ENCODE peak calls at places on chromosomes 12 and 14, in seven cellular contexts. L, E, B, K, X, Q and R are unnamed samples.

GRCh38 chr12:29695026-29695425 is 88.7 kb downstream of the TMTC1 start:
- DNase-seq in L (no peak), E (no peak), B (no peak), K (no peak), X (peak; percentile 28), Q (no peak), R (no peak)

GRCh38 chr12:26121323-26121740 is 3.5 kb downstream of the BHLHE41 start:
- DNase-seq in L (no peak), E (no peak), B (no peak), K (no peak), X (no peak), Q (no peak), R (no peak)

GRCh38 chr12:65631621-65632111 is 192.6 kb upstream of the HMGA2 start:
- DNase-seq in L (peak; percentile 99), E (no peak), B (peak; percentile 100), K (no peak), X (peak; percentile 100), Q (no peak), R (no peak)

GRCh38 chr12:85156569-85156968 is 120.4 kb downstream of the LRRIQ1 start:
- DNase-seq in L (peak; percentile 30), E (no peak), B (no peak), K (peak; percentile 37), X (no peak), Q (no peak), R (no peak)

GRCh38 chr14:76514599-76514998 is 138.7 kb downstream of the ESRRB start:
- DNase-seq in L (no peak), E (no peak), B (no peak), K (no peak), X (peak; percentile 3), Q (no peak), R (no peak)

GRCh38 chr12:81347404-81347803 is 269.5 kb downstream of the ACSS3 start:
- DNase-seq in L (no peak), E (no peak), B (no peak), K (no peak), X (no peak), Q (no peak), R (no peak)

GRCh38 chr12:46266869-46267617 is 1.8 kb downstream of the SLC38A1 start:
- DNase-seq in L (peak; percentile 85), E (no peak), B (peak; percentile 77), K (peak; percentile 5), X (peak; percentile 57), Q (peak; percentile 75), R (peak; percentile 17)

GRCh38 chr14:102776761-102777710 is at the start of gene TRAF3:
- DNase-seq in L (peak; percentile 50), E (no peak), B (peak; percentile 77), K (no peak), X (peak; percentile 68), Q (peak; percentile 82), R (peak; percentile 88)

GRCh38 chr12:93502802-93503623 is 35.7 kb downstream of the MRPL42 start:
- DNase-seq in L (peak; percentile 53), E (no peak), B (peak; percentile 63), K (no peak), X (peak; percentile 69), Q (no peak), R (no peak)

GRCh38 chr14:67393689-67394088 is 18.3 kb downstream of the PLEK2 start:
- DNase-seq in L (no peak), E (no peak), B (no peak), K (no peak), X (no peak), Q (no peak), R (no peak)

GRCh38 chr12:79373896-79374499 is 316.8 kb downstream of the PAWR start:
- DNase-seq in L (peak; percentile 58), E (no peak), B (peak; percentile 34), K (no peak), X (peak; percentile 38), Q (no peak), R (no peak)

GRCh38 chr14:22748691-22749090 is 17.8 kb upstream of the OXA1L start:
- DNase-seq in L (no peak), E (no peak), B (no peak), K (no peak), X (no peak), Q (no peak), R (peak; percentile 30)

GRCh38 chr12:124231980-124232653 is 62.8 kb upstream of the RFLNA start:
- DNase-seq in L (no peak), E (no peak), B (no peak), K (peak; percentile 64), X (no peak), Q (no peak), R (no peak)